ENCODE peak calls at places on chromosome 7, in seven cellular contexts. S is AG10803, G is neuronal stem cell, T is epithelial cell of esophagus, Q is dorsolateral prefrontal cortex, V is OCI-LY7, M is PC-9. W is an unnamed sample.

GRCh38 chr7:130162196-130162595 is 43.0 kb downstream of the TMEM209 start:
- DNase-seq in V (no peak), S (no peak), M (no peak), T (no peak), G (no peak), Q (no peak), W (no peak)

GRCh38 chr7:47714669-47715607 is 133.0 kb upstream of the TNS3 start:
- DNase-seq in Q (no peak), V (peak), S (no peak), G (no peak), T (no peak), M (no peak), W (no peak)

GRCh38 chr7:130063036-130063435 is 7.3 kb upstream of the KLHDC10 start:
- DNase-seq in S (peak), G (peak), T (peak), M (peak), Q (no peak), V (peak), W (no peak)

GRCh38 chr7:2478387-2478760 is 2.2 kb upstream of the GRIFIN start:
- DNase-seq in V (no peak), M (peak), S (peak), Q (no peak), G (no peak), T (no peak), W (peak)

GRCh38 chr7:142584765-142585164 is 164.5 kb upstream of the PRSS1 start:
- DNase-seq in M (no peak), V (no peak), T (no peak), S (peak), Q (no peak), G (no peak), W (no peak)

GRCh38 chr7:156639426-156640256 is 933 bp upstream of the RNF32 start:
- DNase-seq in S (peak), Q (no peak), V (no peak), G (no peak), T (no peak), M (no peak), W (no peak)

GRCh38 chr7:70042533-70042932 is 444.3 kb downstream of the AUTS2 start:
- DNase-seq in Q (no peak), G (no peak), M (no peak), T (peak), V (no peak), S (peak), W (no peak)

GRCh38 chr7:137304624-137305235 is 38.8 kb downstream of the PTN start:
- DNase-seq in G (no peak), Q (no peak), M (no peak), V (no peak), T (no peak), S (no peak), W (no peak)

GRCh38 chr7:69457912-69458491 is 140.3 kb upstream of the AUTS2 start:
- DNase-seq in Q (no peak), S (peak), T (no peak), M (no peak), G (peak), V (no peak), W (no peak)

GRCh38 chr7:116075351-116076145 is 45.0 kb upstream of the TFEC start:
- DNase-seq in Q (no peak), T (peak), M (no peak), V (no peak), G (no peak), S (peak), W (peak)

GRCh38 chr7:21092923-21093702 is 306.4 kb upstream of the SP8 start:
- DNase-seq in V (no peak), G (no peak), Q (no peak), M (no peak), T (no peak), S (no peak), W (no peak)

GRCh38 chr7:27808626-27809025 is 68.7 kb downstream of the TAX1BP1 start:
- DNase-seq in Q (no peak), V (no peak), S (peak), T (peak), G (no peak), M (no peak), W (no peak)

GRCh38 chr7:42164946-42165345 is 72.1 kb downstream of the GLI3 start:
- DNase-seq in S (no peak), G (no peak), T (no peak), M (no peak), Q (no peak), V (peak), W (no peak)

GRCh38 chr7:155803418-155804376 is 8.6 kb downstream of the SHH start:
- DNase-seq in Q (no peak), S (no peak), V (no peak), T (peak), G (no peak), M (peak), W (peak)

GRCh38 chr7:114791771-114792170 is 130.1 kb upstream of the MDFIC start:
- DNase-seq in T (no peak), Q (no peak), V (no peak), M (no peak), G (no peak), S (no peak), W (no peak)

GRCh38 chr7:16412535-16413247 is 8.6 kb downstream of the CRPPA start:
- DNase-seq in T (no peak), V (no peak), M (no peak), Q (no peak), G (no peak), S (no peak), W (no peak)

GRCh38 chr7:153835712-153836265 is 216.4 kb upstream of the DPP6 start:
- DNase-seq in Q (no peak), T (no peak), V (no peak), M (no peak), S (no peak), G (no peak), W (no peak)

GRCh38 chr7:36045275-36045674 is 107.8 kb upstream of the EEPD1 start:
- DNase-seq in M (no peak), S (peak), T (no peak), G (no peak), Q (no peak), V (no peak), W (no peak)

GRCh38 chr7:1268866-1269265 is 36.2 kb downstream of the UNCX start:
- DNase-seq in M (no peak), V (no peak), Q (no peak), S (no peak), T (no peak), G (no peak), W (no peak)

GRCh38 chr7:157466473-157467261 is 129.9 kb downstream of the DNAJB6 start:
- DNase-seq in Q (no peak), V (no peak), T (no peak), S (no peak), M (no peak), G (no peak), W (no peak)

GRCh38 chr7:35849158-35849831 is 48.4 kb downstream of the SEPTIN7 start:
- DNase-seq in Q (no peak), M (no peak), S (peak), V (no peak), T (no peak), G (no peak), W (no peak)

GRCh38 chr7:1510780-1511154 is 6.6 kb upstream of the INTS1 start:
- DNase-seq in T (no peak), G (no peak), M (no peak), S (no peak), V (peak), Q (no peak), W (no peak)

GRCh38 chr7:124032369-124033092 is at the start of gene TMEM229A:
- DNase-seq in G (peak), S (peak), V (no peak), T (peak), Q (peak), M (no peak), W (peak)

GRCh38 chr7:47278043-47278442 is 303.9 kb downstream of the TNS3 start:
- DNase-seq in Q (no peak), G (no peak), M (no peak), V (no peak), S (no peak), T (no peak), W (no peak)

GRCh38 chr7:97733276-97734206 is 1.7 kb downstream of the TAC1 start:
- DNase-seq in S (no peak), G (peak), M (no peak), V (no peak), T (peak), Q (no peak), W (peak)

GRCh38 chr7:95725170-95725569 is 47.2 kb upstream of the DYNC1I1 start:
- DNase-seq in G (peak), T (no peak), S (no peak), M (no peak), V (no peak), Q (no peak), W (no peak)

GRCh38 chr7:25025218-25025671 is 45.3 kb upstream of the OSBPL3 start:
- DNase-seq in Q (no peak), M (peak), V (no peak), T (peak), G (no peak), S (peak), W (no peak)

GRCh38 chr7:124784879-124785818 is 19.6 kb upstream of the GPR37 start:
- DNase-seq in T (peak), Q (peak), G (peak), V (peak), M (peak), S (peak), W (no peak)

GRCh38 chr7:81684513-81685262 is 85.2 kb downstream of the HGF start:
- DNase-seq in S (peak), G (peak), M (peak), T (peak), V (no peak), Q (peak), W (no peak)

GRCh38 chr7:16817536-16817935 is 12.7 kb upstream of the AGR2 start:
- DNase-seq in V (no peak), S (peak), T (peak), Q (no peak), M (no peak), G (no peak), W (no peak)

GRCh38 chr7:54813398-54813797 is 54.4 kb upstream of the SEC61G start:
- DNase-seq in G (no peak), Q (no peak), M (no peak), V (no peak), S (peak), T (no peak), W (no peak)

GRCh38 chr7:93475811-93476210 is 98.7 kb downstream of the CALCR start:
- DNase-seq in Q (no peak), V (no peak), G (no peak), S (no peak), T (no peak), M (no peak), W (no peak)

GRCh38 chr7:155398944-155399343 is 59.0 kb upstream of the EN2 start:
- DNase-seq in Q (no peak), G (no peak), V (no peak), S (no peak), M (no peak), T (no peak), W (no peak)

GRCh38 chr7:33108591-33108930 is 643 bp downstream of the RP9 start:
- DNase-seq in S (peak), G (no peak), T (peak), Q (no peak), M (peak), V (peak), W (no peak)

GRCh38 chr7:7617550-7617949 is 23.0 kb upstream of the UMAD1 start:
- DNase-seq in M (no peak), T (no peak), V (no peak), G (no peak), S (no peak), Q (no peak), W (no peak)

GRCh38 chr7:121081327-121081936 is 92.9 kb downstream of the CPED1 start:
- DNase-seq in T (peak), Q (no peak), G (peak), V (peak), M (no peak), S (peak), W (no peak)

GRCh38 chr7:128362670-128363069 is 1.2 kb upstream of the PRRT4 start:
- DNase-seq in Q (no peak), T (peak), S (peak), M (no peak), V (no peak), G (no peak), W (no peak)

GRCh38 chr7:92735707-92736106 is 100.7 kb downstream of the CDK6 start:
- DNase-seq in V (no peak), T (no peak), Q (no peak), M (no peak), S (peak), G (no peak), W (no peak)

GRCh38 chr7:1862560-1862959 is 192.5 kb downstream of the ELFN1 start:
- DNase-seq in T (no peak), M (no peak), V (peak), G (no peak), Q (no peak), S (no peak), W (no peak)

GRCh38 chr7:6375346-6376101 is 72.2 kb downstream of the DAGLB start:
- DNase-seq in Q (no peak), M (no peak), T (no peak), G (no peak), V (peak), S (peak), W (no peak)

DNA sequence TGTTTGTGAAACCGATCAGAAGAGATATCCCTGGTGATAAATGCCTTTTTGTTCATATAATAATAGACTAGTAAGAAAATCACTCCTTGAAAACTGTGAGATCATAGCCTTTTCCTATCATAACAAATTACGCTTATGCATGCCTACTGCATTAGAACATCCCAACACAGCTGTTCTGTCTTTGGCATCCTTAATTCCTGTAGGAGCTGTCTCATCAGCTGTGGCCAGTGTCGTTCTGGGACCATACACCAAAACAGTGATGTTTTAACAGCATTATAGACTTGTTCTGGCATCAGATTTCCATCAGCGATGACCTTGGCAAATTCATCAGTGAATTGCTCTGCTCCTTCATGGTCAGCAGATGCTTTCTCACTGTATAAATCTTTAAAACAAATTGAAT is 423.6 kb upstream of the LRGUK start:
- DNase-seq in M (no peak), G (no peak), T (peak), V (no peak), Q (no peak), S (peak), W (no peak)
- H3K4me3 ChIP-seq in M (no peak), G (no peak), T (no peak), V (no peak), Q (no peak), S (no peak), W (no peak)

GRCh38 chr7:134520130-134520529 is 7.2 kb upstream of the AKR1B10 start:
- DNase-seq in Q (no peak), G (no peak), M (no peak), S (peak), T (peak), V (no peak), W (no peak)
- H3K4me3 ChIP-seq in Q (no peak), G (no peak), M (no peak), S (no peak), T (no peak), V (no peak), W (no peak)

DNA sequence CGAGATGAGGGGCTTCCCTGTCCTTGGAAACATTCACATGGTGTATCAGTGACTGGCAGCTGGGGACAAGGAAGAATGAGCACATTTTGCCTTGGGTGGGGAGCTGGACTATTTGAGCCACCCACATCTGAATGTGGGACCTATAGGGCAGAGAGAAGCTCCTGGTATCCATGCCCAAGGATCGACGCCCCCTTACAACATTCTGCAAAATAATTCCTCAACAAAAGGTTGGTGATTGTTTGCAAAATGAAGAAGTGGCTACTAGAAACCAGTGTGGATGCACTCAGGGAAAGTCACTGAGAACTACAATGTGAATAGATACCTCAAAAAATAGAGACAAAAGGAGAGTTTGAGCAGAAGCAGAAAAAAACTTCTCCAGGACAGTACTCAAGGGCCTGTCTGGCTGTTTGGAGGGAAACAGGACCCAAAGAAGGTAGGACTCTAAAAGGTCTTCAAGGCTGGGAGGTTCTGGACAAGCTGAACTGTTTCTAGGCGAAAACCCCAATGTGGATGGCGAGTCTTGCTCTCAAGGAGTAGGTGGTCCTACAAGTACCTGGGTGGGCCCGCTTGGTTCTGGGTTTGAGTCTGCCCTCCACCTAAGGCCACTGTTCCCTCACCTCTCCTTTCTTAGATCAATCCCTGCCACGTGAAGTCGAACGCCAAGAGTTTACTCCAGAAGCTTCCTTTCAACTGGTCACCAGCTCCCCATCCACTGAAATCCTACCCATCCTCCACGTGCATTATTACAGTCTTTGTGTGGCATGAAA is 125.0 kb upstream of the ZNF746 start:
- DNase-seq in M (no peak), V (no peak), G (no peak), Q (no peak), S (no peak), T (no peak), W (no peak)
- H3K4me3 ChIP-seq in M (peak), V (peak), G (peak), Q (peak), S (peak), T (peak), W (peak)

DNA sequence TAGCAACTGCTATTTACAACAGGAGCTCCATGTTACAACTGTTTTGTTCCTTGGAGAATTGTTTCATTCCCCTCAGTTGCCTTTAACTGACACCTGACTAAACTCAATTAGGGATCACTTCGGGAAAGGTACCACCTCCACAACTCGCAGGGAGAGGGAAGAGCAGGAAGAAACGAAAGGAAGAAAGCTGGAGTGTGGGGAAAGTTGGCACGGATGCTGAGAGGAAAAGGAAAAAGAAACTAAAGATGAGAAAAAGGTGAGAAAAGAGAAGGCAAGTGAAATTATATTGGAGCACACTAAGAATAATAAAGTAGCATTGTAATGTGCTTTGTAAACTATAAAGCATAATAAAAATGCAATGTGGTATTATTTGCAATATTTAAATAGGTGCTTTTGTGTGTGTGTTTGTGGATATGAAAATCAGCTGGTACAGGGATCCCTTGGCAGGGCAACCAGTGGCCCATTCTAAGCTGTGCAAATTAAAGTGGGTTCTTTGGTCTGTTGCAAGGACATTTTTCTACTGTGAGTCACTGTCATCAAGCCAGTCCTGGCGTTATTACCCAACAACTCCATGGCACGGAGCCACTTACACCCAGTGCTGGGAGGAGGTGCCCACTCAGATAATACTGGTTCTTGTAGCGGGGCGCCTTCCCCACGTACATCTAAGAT is 45.9 kb downstream of the HIPK2 start:
- DNase-seq in S (peak), G (no peak), V (no peak), M (peak), Q (peak), T (peak), W (no peak)
- H3K4me3 ChIP-seq in S (peak), G (no peak), V (peak), M (peak), Q (peak), T (peak), W (no peak)

GRCh38 chr7:140640727-140641531 is at the start of gene DENND2A:
- DNase-seq in T (no peak), M (no peak), V (no peak), S (peak), Q (peak), G (peak), W (peak)
- H3K4me3 ChIP-seq in T (peak), M (peak), V (no peak), S (peak), Q (peak), G (peak), W (peak)

GRCh38 chr7:99379043-99379577 is 4.6 kb downstream of the ARPC1B start:
- DNase-seq in T (peak), S (peak), Q (no peak), G (no peak), V (peak), M (peak), W (peak)
- H3K4me3 ChIP-seq in T (no peak), S (peak), Q (peak), G (no peak), V (peak), M (no peak), W (no peak)

W was measured in left lung.